ENCODE peak calls at places on chromosomes 16 and 17, in ten cellular contexts. P is SK-N-SH, R is GM12878, E is breast epithelium, Q is spleen, M is GM23338, H is sigmoid colon, J is stomach, V is transverse colon, A is Panc1. N is an unnamed sample.

GRCh38 chr16:78993342-78993741 is 607.2 kb downstream of the MAF start:
- DNase-seq in P (no peak), R (no peak), E (no peak), Q (no peak), M (no peak), H (no peak), J (no peak), V (no peak), A (no peak), N (no peak)

GRCh38 chr17:69637399-69638165 is 223.1 kb downstream of the MAP2K6 start:
- DNase-seq in P (no peak), R (no peak), E (no peak), Q (no peak), M (no peak), H (no peak), J (no peak), V (no peak), A (no peak), N (no peak)

GRCh38 chr16:13425840-13426239 is 494.1 kb upstream of the ERCC4 start:
- DNase-seq in P (no peak), R (no peak), E (no peak), Q (no peak), M (no peak), H (no peak), J (no peak), V (no peak), A (no peak), N (no peak)

GRCh38 chr16:64450170-64450569 is 671.7 kb downstream of the CDH11 start:
- DNase-seq in P (no peak), R (no peak), E (no peak), Q (no peak), M (no peak), H (no peak), J (no peak), V (no peak), A (no peak), N (no peak)

GRCh38 chr16:19710991-19711545 is 7.0 kb downstream of the KNOP1 start:
- DNase-seq in P (no peak), R (no peak), E (no peak), Q (peak), M (no peak), H (peak), J (peak), V (no peak), A (no peak), N (no peak)

GRCh38 chr17:55420067-55420775 is 1.4 kb downstream of the MMD start:
- DNase-seq in P (no peak), R (no peak), E (no peak), Q (no peak), M (no peak), H (no peak), J (peak), V (no peak), A (no peak), N (no peak)

GRCh38 chr16:74275031-74275636 is 21.5 kb upstream of the PSMD7 start:
- DNase-seq in P (peak), R (no peak), E (no peak), Q (no peak), M (peak), H (no peak), J (no peak), V (no peak), A (no peak), N (no peak)

GRCh38 chr16:25012525-25012991 is 2.6 kb downstream of the ARHGAP17 start:
- DNase-seq in P (no peak), R (no peak), E (no peak), Q (no peak), M (no peak), H (no peak), J (no peak), V (peak), A (no peak), N (no peak)

GRCh38 chr17:10111907-10112452 is 86.4 kb downstream of the GAS7 start:
- DNase-seq in P (no peak), R (no peak), E (no peak), Q (no peak), M (no peak), H (peak), J (no peak), V (no peak), A (no peak), N (no peak)

GRCh38 chr17:18184143-18185007 is 747 bp downstream of the ALKBH5 start:
- DNase-seq in P (no peak), R (no peak), E (peak), Q (peak), M (peak), H (peak), J (peak), V (peak), A (no peak), N (no peak)

GRCh38 chr17:78993981-78994671 is 14.4 kb upstream of the LGALS3BP start:
- DNase-seq in P (peak), R (no peak), E (peak), Q (no peak), M (no peak), H (peak), J (peak), V (no peak), A (no peak), N (no peak)

GRCh38 chr16:84103678-84104077 is 13.1 kb downstream of the MBTPS1 start:
- DNase-seq in P (no peak), R (no peak), E (no peak), Q (no peak), M (no peak), H (no peak), J (no peak), V (peak), A (no peak), N (no peak)

GRCh38 chr16:20904507-20905079 is 4.0 kb downstream of the LYRM1 start:
- DNase-seq in P (no peak), R (peak), E (no peak), Q (no peak), M (no peak), H (no peak), J (peak), V (no peak), A (no peak), N (peak)

GRCh38 chr16:15427648-15428239 is 6.6 kb upstream of the BMERB1 start:
- DNase-seq in P (peak), R (no peak), E (peak), Q (peak), M (peak), H (peak), J (peak), V (peak), A (no peak), N (no peak)

GRCh38 chr17:42459983-42460300 is 1.3 kb downstream of the ATP6V0A1 start:
- DNase-seq in P (peak), R (no peak), E (no peak), Q (no peak), M (no peak), H (no peak), J (no peak), V (no peak), A (no peak), N (no peak)

GRCh38 chr17:1592751-1593629 is 30.4 kb upstream of the PITPNA start:
- DNase-seq in P (no peak), R (peak), E (no peak), Q (peak), M (no peak), H (no peak), J (no peak), V (peak), A (no peak), N (no peak)

GRCh38 chr17:73288534-73289302 is 23.1 kb downstream of the CDC42EP4 start:
- DNase-seq in P (no peak), R (no peak), E (peak), Q (no peak), M (no peak), H (peak), J (peak), V (peak), A (no peak), N (no peak)
- TF ChIP-seq POLR2AphosphoS5 in P (no peak), R (no peak), E (peak), Q (peak), M (no peak), H (peak), J (peak), V (no peak), A (peak), N (no peak)

DNA sequence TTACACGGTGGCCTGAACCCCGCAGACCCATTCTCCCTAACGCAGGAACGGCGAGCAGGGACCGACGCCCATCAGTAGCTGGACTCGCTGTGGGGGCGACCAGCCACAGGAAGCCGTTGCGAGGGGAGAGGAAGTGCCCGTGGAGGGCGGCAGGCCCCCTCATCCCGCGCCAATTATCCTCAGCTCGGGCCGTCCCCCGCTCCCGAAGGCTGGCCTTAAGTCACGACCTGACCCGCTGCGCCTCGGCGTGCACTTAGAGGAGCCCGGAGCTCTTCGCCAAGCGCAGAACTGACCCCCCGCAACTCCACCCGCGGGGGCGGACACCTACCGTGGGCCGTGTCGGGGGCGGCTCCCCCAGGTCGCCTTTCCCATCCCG is 401 bp downstream of the ARL16 start:
- DNase-seq in P (no peak), R (no peak), E (no peak), Q (no peak), M (no peak), H (no peak), J (no peak), V (no peak), A (no peak), N (no peak)
- TF ChIP-seq POLR2AphosphoS5 in P (no peak), R (no peak), E (no peak), Q (no peak), M (no peak), H (no peak), J (no peak), V (no peak), A (no peak), N (no peak)

DNA sequence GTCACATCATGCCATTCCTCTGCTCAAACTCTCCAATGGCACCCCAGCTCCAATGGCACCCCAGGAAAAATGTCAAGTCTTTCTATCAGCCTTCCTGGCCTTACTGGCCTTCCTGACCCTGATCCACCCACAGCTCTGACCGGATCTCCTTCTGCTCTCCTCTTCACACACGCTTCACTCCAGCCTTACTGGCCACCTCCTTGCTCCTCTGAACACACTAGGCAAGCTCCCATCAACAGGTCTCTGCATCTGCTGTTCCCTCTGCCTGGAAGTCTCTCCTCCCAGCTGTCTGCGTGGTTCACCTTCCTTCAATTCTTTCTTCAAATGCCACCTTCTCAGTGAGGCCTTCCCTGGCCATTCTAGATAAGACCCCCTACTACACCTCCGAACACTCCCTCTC is 43.4 kb downstream of the MYO1D start:
- DNase-seq in P (no peak), R (no peak), E (no peak), Q (no peak), M (no peak), H (no peak), J (no peak), V (no peak), A (no peak), N (no peak)
- TF ChIP-seq POLR2AphosphoS5 in P (no peak), R (no peak), E (no peak), Q (no peak), M (no peak), H (no peak), J (no peak), V (no peak), A (no peak), N (no peak)

GRCh38 chr17:72466199-72466598 is 345.4 kb downstream of the SOX9 start:
- DNase-seq in P (no peak), R (peak), E (no peak), Q (no peak), M (no peak), H (no peak), J (peak), V (peak), A (no peak), N (no peak)

GRCh38 chr17:72462814-72463213 is 342.0 kb downstream of the SOX9 start:
- DNase-seq in P (no peak), R (no peak), E (no peak), Q (no peak), M (no peak), H (no peak), J (no peak), V (no peak), A (no peak), N (no peak)

GRCh38 chr17:72463287-72464102 is 342.7 kb downstream of the SOX9 start:
- DNase-seq in P (no peak), R (peak), E (no peak), Q (peak), M (no peak), H (no peak), J (peak), V (no peak), A (no peak), N (no peak)

GRCh38 chr17:72466606-72467005 is 345.8 kb downstream of the SOX9 start:
- DNase-seq in P (no peak), R (no peak), E (no peak), Q (peak), M (no peak), H (no peak), J (no peak), V (no peak), A (no peak), N (no peak)

GRCh38 chr17:72465191-72466024 is 344.6 kb downstream of the SOX9 start:
- DNase-seq in P (no peak), R (peak), E (peak), Q (peak), M (no peak), H (no peak), J (peak), V (peak), A (peak), N (no peak)
- TF ChIP-seq POLR2AphosphoS5 in P (peak), R (peak), E (no peak), Q (no peak), M (no peak), H (no peak), J (no peak), V (peak), A (peak), N (no peak)

DNA sequence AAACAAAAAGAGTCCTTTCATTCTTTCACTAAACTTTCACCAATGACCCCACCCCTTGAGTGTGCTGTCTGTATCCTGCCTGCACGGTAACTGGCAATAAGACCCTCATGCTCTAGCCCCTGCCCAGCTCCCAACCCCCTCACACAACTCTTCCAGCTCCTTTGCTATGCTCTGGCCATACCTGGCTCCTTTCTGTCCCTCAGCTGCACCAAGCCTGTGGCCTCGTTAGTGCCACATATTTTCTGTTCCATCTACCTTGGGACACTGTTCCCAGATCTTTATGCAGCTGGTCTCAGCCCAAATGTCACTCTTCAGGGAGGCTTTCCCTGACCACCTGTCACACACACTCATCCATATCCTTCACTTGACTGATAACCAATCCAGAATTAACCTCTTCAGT is 47.3 kb downstream of the C16orf82 start:
- DNase-seq in P (no peak), R (no peak), E (peak), Q (no peak), M (no peak), H (no peak), J (no peak), V (no peak), A (no peak), N (no peak)
- TF ChIP-seq POLR2AphosphoS5 in P (no peak), R (no peak), E (no peak), Q (no peak), M (no peak), H (no peak), J (no peak), V (no peak), A (no peak), N (no peak)

GRCh38 chr16:140175-140857 is 1.8 kb upstream of the NPRL3 start:
- DNase-seq in P (no peak), R (no peak), E (no peak), Q (peak), M (peak), H (no peak), J (no peak), V (no peak), A (no peak), N (no peak)

GRCh38 chr16:143456-143855 is 5.0 kb upstream of the NPRL3 start:
- DNase-seq in P (no peak), R (no peak), E (no peak), Q (peak), M (no peak), H (no peak), J (no peak), V (no peak), A (no peak), N (no peak)

GRCh38 chr16:144797-145252 is 6.4 kb upstream of the NPRL3 start:
- DNase-seq in P (no peak), R (no peak), E (no peak), Q (peak), M (no peak), H (no peak), J (no peak), V (no peak), A (no peak), N (no peak)

GRCh38 chr16:142405-142804 is 3.9 kb upstream of the NPRL3 start:
- DNase-seq in P (no peak), R (no peak), E (no peak), Q (peak), M (no peak), H (no peak), J (no peak), V (no peak), A (no peak), N (no peak)

DNA sequence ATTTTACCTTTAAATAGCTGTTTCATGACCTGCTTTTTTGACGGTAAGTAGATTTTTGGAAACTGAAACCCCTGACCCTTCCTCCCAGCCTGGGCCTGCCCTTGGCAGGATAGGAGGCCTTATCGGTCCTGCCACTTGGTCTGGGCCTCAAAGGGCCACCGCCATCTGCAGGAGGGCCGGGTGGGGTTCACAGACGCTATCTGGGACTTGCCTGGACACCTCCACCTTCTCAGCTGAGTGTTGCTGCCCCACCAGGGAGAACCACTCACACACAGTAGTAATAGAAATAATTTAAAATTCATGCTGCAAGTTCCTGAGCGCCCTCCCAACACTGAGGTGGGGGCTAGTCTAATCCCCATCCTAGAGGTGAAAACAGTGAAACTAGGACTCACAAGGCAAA is 4.6 kb upstream of the NPRL3 start:
- DNase-seq in P (no peak), R (no peak), E (no peak), Q (peak), M (no peak), H (no peak), J (no peak), V (no peak), A (no peak), N (no peak)
- TF ChIP-seq POLR2AphosphoS5 in P (no peak), R (no peak), E (no peak), Q (no peak), M (no peak), H (no peak), J (no peak), V (no peak), A (no peak), N (no peak)

N was measured in SK-N-MC.